ENCODE peak calls at places on chromosomes 13 and 19, in four cellular contexts. A, C, H and P are unnamed samples.
A peak's percentile ranks its signal among the peaks of the same experiment; 100 is the strongest.

GRCh38 chr13:70580825-70581224 is 472.6 kb upstream of the KLHL1 start:
- DNase-seq in A (no peak), C (no peak), H (no peak), P (no peak)

GRCh38 chr13:44437356-44438233 is 64.0 kb downstream of the SERP2 start:
- DNase-seq in A (no peak), C (peak; percentile 72), H (no peak), P (no peak)

GRCh38 chr13:49418206-49418605 is 25.7 kb downstream of the CAB39L start:
- DNase-seq in A (no peak), C (no peak), H (no peak), P (no peak)

GRCh38 chr13:113616281-113616906 is 31.8 kb downstream of the TFDP1 start:
- DNase-seq in A (no peak), C (no peak), H (no peak), P (no peak)

GRCh38 chr13:25114220-25114619 is 18.3 kb downstream of the PABPC3 start:
- DNase-seq in A (peak; percentile 72), C (peak; percentile 88), H (peak; percentile 76), P (peak; percentile 12)

GRCh38 chr19:48121909-48122371 is 11.3 kb upstream of the PLA2G4C start:
- DNase-seq in A (peak; percentile 78), C (peak; percentile 55), H (no peak), P (no peak)

GRCh38 chr13:21032656-21033055 is 28.7 kb downstream of the LATS2 start:
- DNase-seq in A (no peak), C (no peak), H (no peak), P (no peak)

GRCh38 chr19:45354443-45354842 is 13.9 kb downstream of the KLC3 start:
- DNase-seq in A (no peak), C (no peak), H (no peak), P (no peak)

GRCh38 chr13:43146400-43146799 is 123.0 kb downstream of the DNAJC15 start:
- DNase-seq in A (no peak), C (no peak), H (no peak), P (no peak)

GRCh38 chr19:17264641-17264979 is at the start of gene USHBP1:
- DNase-seq in A (no peak), C (no peak), H (no peak), P (no peak)

GRCh38 chr19:42285988-42286348 is 16.0 kb upstream of the PRR19 start:
- DNase-seq in A (no peak), C (no peak), H (no peak), P (no peak)

GRCh38 chr19:42360787-42361544 is 29.1 kb downstream of the CNFN start:
- DNase-seq in A (no peak), C (no peak), H (no peak), P (no peak)

GRCh38 chr13:29940715-29941114 is 90.3 kb upstream of the UBL3 start:
- DNase-seq in A (no peak), C (no peak), H (no peak), P (no peak)

GRCh38 chr19:48230555-48231129 is 25.1 kb downstream of the CARD8 start:
- DNase-seq in A (no peak), C (no peak), H (no peak), P (no peak)

GRCh38 chr19:13215572-13216380 is 65.6 kb downstream of the IER2 start:
- DNase-seq in A (no peak), C (no peak), H (no peak), P (no peak)

GRCh38 chr19:32357720-32358119 is 12.3 kb downstream of the ZNF507 start:
- DNase-seq in A (no peak), C (peak; percentile 25), H (no peak), P (no peak)

GRCh38 chr13:101942038-101942437 is 459.8 kb downstream of the FGF14 start:
- DNase-seq in A (no peak), C (peak; percentile 80), H (no peak), P (no peak)

GRCh38 chr19:30214651-30215051 is 157.5 kb upstream of the ZNF536 start:
- DNase-seq in A (no peak), C (no peak), H (no peak), P (no peak)

GRCh38 chr13:78608705-78609463 is 5.5 kb upstream of the POU4F1 start:
- DNase-seq in A (no peak), C (no peak), H (no peak), P (no peak)

GRCh38 chr19:343941-344624 is 513 bp downstream of the MIER2 start:
- DNase-seq in A (no peak), C (peak; percentile 39), H (peak; percentile 21), P (no peak)

GRCh38 chr19:41887711-41888382 is 4.9 kb downstream of the ARHGEF1 start:
- DNase-seq in A (no peak), C (no peak), H (peak; percentile 61), P (peak; percentile 64)

GRCh38 chr13:32225494-32225931 is 89.7 kb downstream of the ZAR1L start:
- DNase-seq in A (no peak), C (no peak), H (no peak), P (no peak)

GRCh38 chr19:6286676-6287075 is 6.9 kb upstream of the MLLT1 start:
- DNase-seq in A (no peak), C (no peak), H (no peak), P (no peak)
- H3K9me3 ChIP-seq in A (peaks cover 44% of the 10 kb centered on the region), C (peaks cover 41% of the 10 kb centered on the region), H (no peaks in the 10 kb centered on the region), P (peaks cover 4% of the 10 kb centered on the region)

GRCh38 chr19:6999938-7000732 is 21.1 kb downstream of the MBD3L2B start:
- DNase-seq in A (no peak), C (no peak), H (no peak), P (no peak)
- H3K9me3 ChIP-seq in A (no peaks in the 10 kb centered on the region), C (no peaks in the 10 kb centered on the region), H (no peaks in the 10 kb centered on the region), P (no peaks in the 10 kb centered on the region)

GRCh38 chr13:27065582-27065981 is 106.0 kb downstream of the USP12 start:
- DNase-seq in A (no peak), C (no peak), H (no peak), P (no peak)
- H3K9me3 ChIP-seq in A (peaks cover 7% of the 10 kb centered on the region), C (peaks cover 4% of the 10 kb centered on the region), H (no peaks in the 10 kb centered on the region), P (no peaks in the 10 kb centered on the region)

GRCh38 chr19:19677579-19677978 is 8.9 kb downstream of the ZNF101 start:
- DNase-seq in A (no peak), C (no peak), H (no peak), P (no peak)

GRCh38 chr19:19674315-19674714 is 5.7 kb downstream of the ZNF101 start:
- DNase-seq in A (no peak), C (no peak), H (no peak), P (no peak)

GRCh38 chr19:19679176-19680073 is 10.8 kb downstream of the ZNF101 start:
- DNase-seq in A (no peak), C (no peak), H (no peak), P (no peak)
- H3K9me3 ChIP-seq in A (peaks cover 51% of the 10 kb centered on the region), C (peaks cover 28% of the 10 kb centered on the region), H (no peaks in the 10 kb centered on the region), P (peaks cover 43% of the 10 kb centered on the region)

DNA sequence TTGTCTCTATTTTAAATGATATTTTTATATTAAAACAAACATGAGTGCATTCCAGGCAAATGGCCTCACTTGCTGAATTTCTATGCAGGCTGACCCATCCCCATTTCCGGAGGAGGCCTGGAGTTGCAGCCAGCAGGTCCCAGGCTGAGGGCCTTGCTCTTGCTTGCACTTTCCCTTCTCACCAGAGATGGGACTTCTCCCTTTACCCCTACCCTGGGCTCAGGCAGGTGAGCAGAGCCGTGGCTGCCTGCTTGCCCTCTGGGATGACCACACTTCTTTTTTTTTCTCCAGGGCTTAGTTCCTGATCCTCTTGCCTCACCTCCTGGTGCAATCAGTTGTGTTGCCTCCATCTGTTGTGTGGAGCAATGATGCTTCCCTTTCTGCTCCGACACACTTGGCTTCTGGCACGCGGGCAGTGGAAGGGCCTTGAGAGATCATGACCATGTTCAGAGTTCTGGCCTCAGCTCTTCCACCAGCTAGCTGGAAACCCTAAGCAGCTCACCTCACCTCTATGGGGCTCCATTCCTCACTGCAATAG is 11.1 kb upstream of the OLFM4 start:
- DNase-seq in A (no peak), C (no peak), H (no peak), P (no peak)
- H3K9me3 ChIP-seq in A (no peaks in the 10 kb centered on the region), C (no peaks in the 10 kb centered on the region), H (no peaks in the 10 kb centered on the region), P (no peaks in the 10 kb centered on the region)

GRCh38 chr19:27689734-27690241 is 1523.2 kb downstream of the UQCRFS1 start:
- DNase-seq in A (no peak), C (no peak), H (no peak), P (no peak)

GRCh38 chr19:27691991-27692390 is 1521.0 kb downstream of the UQCRFS1 start:
- DNase-seq in A (no peak), C (no peak), H (no peak), P (no peak)

GRCh38 chr19:27694361-27695055 is 1518.4 kb downstream of the UQCRFS1 start:
- DNase-seq in A (no peak), C (no peak), H (no peak), P (no peak)
- H3K9me3 ChIP-seq in A (peaks cover 9% of the 10 kb centered on the region), C (peaks cover 33% of the 10 kb centered on the region), H (no peaks in the 10 kb centered on the region), P (no peaks in the 10 kb centered on the region)

GRCh38 chr19:23046743-23047142 is 43.8 kb upstream of the ZNF728 start:
- DNase-seq in A (no peak), C (no peak), H (no peak), P (no peak)
- H3K9me3 ChIP-seq in A (no peaks in the 10 kb centered on the region), C (peaks cover 45% of the 10 kb centered on the region), H (no peaks in the 10 kb centered on the region), P (no peaks in the 10 kb centered on the region)